ENCODE peak calls at places on chromosomes 12 and 14, in four cellular contexts. Q is keratinocyte, H is IMR-90, I is K562. V is an unnamed sample. For H3K9me1, the result is how much of the 10 kb centered on the place peaks cover.

GRCh38 chr12:121069206-121069605 is 30.2 kb upstream of the OASL start:
- DNase-seq in Q (no peak), H (no peak), I (no peak), V (no peak)

GRCh38 chr12:124311292-124312109 is 16.6 kb downstream of the RFLNA start:
- DNase-seq in Q (no peak), H (no peak), I (peak), V (no peak)

GRCh38 chr12:125797421-125798175 is 732.4 kb downstream of the AACS start:
- DNase-seq in Q (no peak), H (no peak), I (no peak), V (no peak)

GRCh38 chr14:68939893-68940613 is 39.0 kb downstream of the ACTN1 start:
- DNase-seq in Q (no peak), H (peak), I (no peak), V (peak)

GRCh38 chr12:87813476-87814234 is 215.5 kb downstream of the C12orf50 start:
- DNase-seq in Q (peak), H (peak), I (no peak), V (no peak)

GRCh38 chr14:39939023-39939422 is 506.8 kb upstream of the FBXO33 start:
- DNase-seq in Q (no peak), H (no peak), I (no peak), V (no peak)

GRCh38 chr12:38544357-38545066 is 227.9 kb downstream of the ALG10B start:
- DNase-seq in Q (no peak), H (no peak), I (no peak), V (no peak)

GRCh38 chr12:93322784-93323183 is 54.9 kb upstream of the NUDT4 start:
- DNase-seq in Q (peak), H (peak), I (no peak), V (peak)

GRCh38 chr14:55019968-55020554 is 6.8 kb downstream of the WDHD1 start:
- DNase-seq in Q (no peak), H (peak), I (no peak), V (no peak)

GRCh38 chr12:47349770-47350408 is 270.1 kb upstream of the AMIGO2 start:
- DNase-seq in Q (no peak), H (peak), I (no peak), V (peak)

GRCh38 chr12:132356686-132357622 is 27.6 kb upstream of the GALNT9 start:
- DNase-seq in Q (no peak), H (peak), I (peak), V (peak)

GRCh38 chr12:49947593-49948226 is 2.8 kb upstream of the AQP2 start:
- DNase-seq in Q (no peak), H (no peak), I (no peak), V (no peak)

GRCh38 chr14:64704743-64705405 is 650 bp downstream of the PLEKHG3 start:
- DNase-seq in Q (no peak), H (peak), I (no peak), V (no peak)

GRCh38 chr12:29148958-29149690 is at the start of gene FAR2:
- DNase-seq in Q (no peak), H (no peak), I (peak), V (peak)

GRCh38 chr12:41709463-41710285 is 435.0 kb downstream of the GXYLT1 start:
- DNase-seq in Q (no peak), H (no peak), I (no peak), V (peak)

GRCh38 chr14:103628684-103629502 is at the start of gene KLC1:
- DNase-seq in Q (no peak), H (peak), I (peak), V (peak)

GRCh38 chr14:65502676-65503124 is 90.2 kb downstream of the FUT8 start:
- DNase-seq in Q (no peak), H (peak), I (no peak), V (no peak)

GRCh38 chr12:111971800-111972199 is 41.2 kb downstream of the TMEM116 start:
- DNase-seq in Q (no peak), H (no peak), I (peak), V (no peak)

GRCh38 chr12:121968880-121969279 is 50.5 kb downstream of the CFAP251 start:
- DNase-seq in Q (no peak), H (no peak), I (no peak), V (no peak)

GRCh38 chr12:62320054-62320453 is 59.9 kb downstream of the USP15 start:
- DNase-seq in Q (no peak), H (no peak), I (peak), V (no peak)

GRCh38 chr14:101412741-101413140 is 148.6 kb upstream of the DIO3 start:
- DNase-seq in Q (no peak), H (no peak), I (no peak), V (no peak)

GRCh38 chr12:46256942-46257341 is 11.9 kb downstream of the SLC38A1 start:
- DNase-seq in Q (no peak), H (no peak), I (peak), V (no peak)

GRCh38 chr12:13957576-13957975 is 23.8 kb downstream of the GRIN2B start:
- DNase-seq in Q (no peak), H (no peak), I (no peak), V (no peak)

GRCh38 chr12:113208041-113208934 is 13.0 kb upstream of the TPCN1 start:
- DNase-seq in Q (no peak), H (peak), I (peak), V (no peak)

GRCh38 chr12:119876761-119877638 is at the start of gene CIT:
- DNase-seq in Q (peak), H (peak), I (peak), V (peak)

GRCh38 chr12:26791328-26791791 is 41.6 kb downstream of the ITPR2 start:
- DNase-seq in Q (no peak), H (peak), I (no peak), V (no peak)

GRCh38 chr12:29223431-29223830 is 74.4 kb downstream of the FAR2 start:
- DNase-seq in Q (no peak), H (no peak), I (no peak), V (no peak)

GRCh38 chr14:86683525-86683924 is 1153.6 kb downstream of the FLRT2 start:
- DNase-seq in Q (no peak), H (no peak), I (no peak), V (no peak)

GRCh38 chr14:58637391-58638230 is at the start of gene DACT1:
- DNase-seq in Q (no peak), H (peak), I (peak), V (peak)

GRCh38 chr12:80924437-80924836 is 13.3 kb downstream of the LIN7A start:
- DNase-seq in Q (no peak), H (no peak), I (no peak), V (no peak)

GRCh38 chr12:6469609-6470374 is 685 bp downstream of the VAMP1 start:
- DNase-seq in Q (no peak), H (no peak), I (no peak), V (no peak)

GRCh38 chr12:6471992-6472366 is 1.5 kb upstream of the VAMP1 start:
- DNase-seq in Q (no peak), H (no peak), I (no peak), V (no peak)

GRCh38 chr12:6469092-6469491 is 1.4 kb downstream of the VAMP1 start:
- DNase-seq in Q (no peak), H (no peak), I (no peak), V (no peak)

GRCh38 chr12:6472491-6472890 is 2.0 kb upstream of the VAMP1 start:
- DNase-seq in Q (no peak), H (no peak), I (no peak), V (no peak)

DNA sequence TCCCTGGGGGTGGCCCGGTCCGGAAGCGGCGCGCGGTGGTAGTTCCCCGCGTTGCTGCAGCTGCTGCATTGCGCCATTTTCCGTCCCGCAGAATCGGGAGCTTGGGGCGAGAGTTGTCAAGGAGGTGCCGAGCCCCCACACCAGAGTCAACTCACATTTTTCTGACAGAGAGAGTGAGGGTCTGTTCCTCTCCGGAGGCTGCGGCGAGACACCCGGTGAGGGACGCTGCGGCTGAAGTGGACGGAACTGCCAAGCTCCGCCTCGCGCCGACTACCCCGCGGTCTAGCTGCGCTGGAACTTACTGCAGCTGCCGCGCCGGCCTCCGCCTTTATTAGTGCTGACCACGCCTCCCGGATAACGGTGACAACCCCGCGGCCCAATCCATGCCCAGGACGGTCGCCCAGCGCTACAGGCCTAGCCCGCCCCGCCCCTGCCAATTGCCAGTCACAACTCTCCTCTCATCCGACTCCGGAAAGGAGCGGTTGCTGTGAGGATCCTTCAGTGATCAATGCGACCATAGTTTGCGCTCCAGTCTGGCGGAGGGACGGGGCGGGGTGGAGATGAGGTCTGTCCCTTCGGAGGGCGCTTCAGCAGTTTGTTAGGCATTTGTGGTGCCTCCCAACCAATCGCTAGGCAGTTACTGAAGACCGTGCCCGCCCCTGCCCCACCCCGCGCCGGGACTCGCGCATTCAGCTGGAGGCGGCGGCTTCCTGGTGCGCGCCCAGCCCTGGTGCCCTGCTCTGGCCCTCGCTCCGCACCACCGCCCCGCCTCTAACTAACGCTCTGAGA is at the start of gene VAMP1:
- DNase-seq in Q (no peak), H (peak), I (peak), V (peak)
- H3K4me3 ChIP-seq in Q (peak), H (peak), I (peak), V (peak)

DNA sequence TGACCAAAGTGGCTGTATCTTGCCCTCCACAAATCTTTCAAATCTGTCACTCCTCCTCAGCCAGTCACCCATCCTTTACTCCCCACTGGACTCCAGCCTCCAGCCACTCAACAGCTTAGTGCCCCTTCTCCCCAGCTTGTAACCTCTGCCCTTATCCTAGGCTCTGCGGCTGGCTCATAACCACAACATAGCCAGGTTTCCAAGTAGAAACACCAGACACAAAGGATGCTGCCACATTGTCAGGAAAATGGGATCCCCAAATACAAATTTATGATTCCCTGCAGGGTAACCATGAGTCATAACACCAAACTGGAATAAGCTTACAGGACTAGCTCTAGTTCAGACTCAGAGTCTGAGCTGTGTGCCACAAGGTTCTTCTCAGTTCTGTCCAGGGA is 15.1 kb downstream of the OXA1L start:
- DNase-seq in Q (no peak), H (peak), I (no peak), V (no peak)
- H3K9me1 ChIP-seq in Q (under half), H (under half), I (under half), V (under half)

GRCh38 chr12:39617887-39618286 is 1.7 kb downstream of the ABCD2 start:
- DNase-seq in Q (no peak), H (no peak), I (no peak), V (no peak)
- H3K4me3 ChIP-seq in Q (no peak), H (no peak), I (no peak), V (no peak)

GRCh38 chr12:108357834-108358579 is 18.9 kb upstream of the CMKLR1 start:
- DNase-seq in Q (no peak), H (no peak), I (no peak), V (no peak)
- H3K9me1 ChIP-seq in Q (under half), H (under half), I (under half), V (under half)

DNA sequence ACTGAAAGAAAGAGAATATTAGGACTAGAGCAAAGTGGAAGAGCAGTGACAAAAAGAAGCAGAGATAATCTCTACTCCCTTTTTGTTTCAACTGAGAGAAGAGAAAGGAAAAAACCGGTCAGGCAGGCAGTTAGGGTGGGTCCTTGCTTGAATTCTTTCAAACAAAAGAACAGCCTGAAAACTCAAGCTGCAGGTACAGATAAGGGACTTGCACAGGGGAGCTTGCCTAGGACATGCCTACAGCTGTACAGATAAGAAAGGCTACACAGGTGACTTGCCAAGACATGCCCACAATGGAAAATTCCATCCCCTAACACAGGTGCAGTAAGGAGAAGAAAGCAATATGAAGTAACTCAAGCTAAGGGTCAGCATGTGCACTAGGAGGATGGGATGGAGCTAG is 532.2 kb upstream of the MIS18BP1 start:
- DNase-seq in Q (peak), H (no peak), I (no peak), V (no peak)
- H3K4me3 ChIP-seq in Q (no peak), H (no peak), I (no peak), V (no peak)

GRCh38 chr12:3113671-3114070 is 36.5 kb downstream of the TSPAN9 start:
- DNase-seq in Q (no peak), H (no peak), I (no peak), V (no peak)
- H3K9me1 ChIP-seq in Q (under half), H (under half), I (under half), V (under half)

DNA sequence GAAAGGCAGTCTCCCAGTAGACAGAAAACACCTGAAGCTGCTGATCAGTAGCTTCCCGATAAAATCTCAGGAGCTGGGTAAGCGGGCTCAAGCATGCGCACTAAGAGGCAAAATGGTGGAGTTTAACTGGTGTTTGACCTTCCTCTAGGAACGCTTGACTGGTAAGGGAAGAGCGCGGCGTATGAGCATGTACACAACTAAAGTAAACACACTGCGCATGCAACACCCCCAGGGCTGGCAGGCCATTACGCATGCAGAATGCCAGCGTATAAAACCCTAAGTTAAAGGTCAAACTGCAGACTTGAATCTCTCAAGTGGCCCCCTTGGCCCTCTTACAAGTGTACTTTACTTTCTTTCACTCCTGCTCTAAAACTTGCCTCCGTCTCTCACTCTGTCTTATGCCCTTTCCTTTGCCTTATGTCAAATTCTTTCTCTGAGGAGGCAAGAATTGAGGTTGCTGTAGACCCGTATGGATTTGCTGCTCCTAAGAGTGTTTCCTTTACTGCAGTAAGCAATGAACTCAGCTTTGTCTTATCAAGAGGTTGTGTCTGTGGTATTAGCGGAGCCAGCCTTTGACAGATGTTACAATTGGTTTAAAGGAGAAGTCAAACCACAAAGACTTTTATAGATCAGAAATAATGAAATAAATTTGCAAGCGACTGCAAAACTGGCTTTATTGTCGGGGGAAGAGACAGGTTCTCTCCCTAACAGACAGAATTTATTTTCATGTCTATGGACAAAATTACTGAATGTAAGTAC is 113.7 kb downstream of the C12orf75 start:
- DNase-seq in Q (no peak), H (peak), I (no peak), V (peak)
- H3K4me3 ChIP-seq in Q (no peak), H (no peak), I (no peak), V (no peak)

DNA sequence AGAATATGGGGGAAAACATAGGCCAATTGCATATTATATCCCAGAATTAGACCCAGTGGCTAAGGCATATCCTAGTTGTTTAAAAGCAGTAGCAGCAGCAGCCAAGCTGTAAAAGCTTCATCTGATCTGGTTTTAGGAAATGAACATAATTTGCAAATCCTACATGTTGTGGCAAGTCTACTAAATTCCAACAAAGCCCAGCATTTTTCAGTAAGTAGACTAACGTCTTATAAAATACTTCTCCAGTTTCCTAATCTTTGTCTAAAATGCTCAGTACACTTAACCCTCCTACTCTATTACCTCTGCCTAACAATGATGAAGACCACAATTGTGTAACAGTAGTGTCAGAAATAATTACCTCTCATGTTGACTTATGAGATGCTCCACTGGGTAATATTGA is 70.9 kb upstream of the RERGL start:
- DNase-seq in Q (no peak), H (no peak), I (no peak), V (no peak)
- H3K9me1 ChIP-seq in Q (under half), H (under half), I (under half), V (under half)

DNA sequence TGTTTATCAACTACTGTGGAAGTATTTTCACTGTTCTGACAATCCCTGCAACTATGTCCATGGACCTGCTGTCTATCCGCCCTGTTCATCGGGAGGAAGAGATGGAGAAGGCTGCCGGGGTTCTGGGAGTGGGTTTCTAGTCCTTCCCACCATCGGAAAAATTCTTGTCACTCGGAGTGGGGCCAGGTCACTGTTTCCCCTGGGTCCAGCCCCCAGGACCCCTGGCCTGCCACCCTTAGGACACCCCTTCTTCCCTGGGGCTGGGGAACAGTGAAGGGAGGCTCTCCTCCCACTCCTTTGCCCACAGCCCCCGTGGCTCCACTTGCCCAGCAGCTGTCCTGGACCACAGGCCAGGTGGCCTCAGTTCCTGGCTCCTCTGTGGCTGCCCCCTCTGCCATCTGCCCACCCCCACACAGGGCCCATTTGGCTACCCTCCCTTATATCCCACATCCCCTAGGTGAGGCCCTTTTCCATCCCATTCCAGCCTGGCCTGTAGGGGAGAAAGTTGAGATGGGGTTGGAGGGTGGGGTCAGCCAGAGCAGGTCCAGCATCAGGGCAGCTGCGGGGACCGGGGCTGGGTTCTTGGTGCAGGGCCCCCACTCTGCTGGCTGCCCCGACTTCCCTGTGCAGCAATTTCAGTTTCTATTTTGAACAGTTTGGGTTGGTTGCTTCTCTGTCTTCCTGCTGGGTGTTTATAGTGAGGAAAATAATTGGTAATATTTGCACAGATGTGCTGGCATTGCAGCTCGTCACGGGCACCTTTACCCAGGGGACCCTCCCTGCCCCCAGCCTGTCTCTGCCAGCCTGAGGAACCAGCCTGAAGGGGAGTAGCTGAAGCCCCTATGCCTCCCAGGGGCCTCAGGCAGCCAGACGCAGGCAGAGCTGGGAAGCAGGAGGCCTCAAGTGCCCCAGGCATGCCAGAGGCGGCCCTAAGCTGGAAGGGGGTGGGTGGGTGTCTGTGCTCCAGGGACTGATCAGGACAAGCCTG is 23.5 kb downstream of the SYNDIG1L start:
- DNase-seq in Q (no peak), H (no peak), I (no peak), V (no peak)
- H3K4me3 ChIP-seq in Q (no peak), H (no peak), I (no peak), V (no peak)

V was measured in endothelial cell of umbilical vein.